ENCODE peak calls at places on chromosome 22, in ten cellular contexts. A is omental fat pad, D is fibroblast of the aortic adventitia, S is fibroblast of pulmonary artery, K is ascending aorta, C is right atrium auricular region, V is fibroblast of lung, F is GM10248, Y is cardiac fibroblast, Q is mammary epithelial cell. O is an unnamed sample.
A peak's percentile ranks its signal among the peaks of the same experiment; 100 is the strongest.

GRCh38 chr22:42283288-42284229 is 13.1 kb upstream of the TCF20 start:
- DNase-seq in A (no peak), Q (no peak), Y (no peak), D (no peak), K (no peak), C (no peak), V (peak; percentile 20), S (no peak), F (no peak), O (no peak)

GRCh38 chr22:32083814-32084213 is 40.8 kb downstream of the SLC5A1 start:
- DNase-seq in V (no peak), C (no peak), A (no peak), K (no peak), Q (no peak), D (no peak), F (no peak), S (no peak), Y (no peak), O (no peak)

GRCh38 chr22:22717723-22718122 is 73.3 kb downstream of the GGTLC2 start:
- DNase-seq in K (no peak), D (no peak), Q (no peak), Y (no peak), S (no peak), F (no peak), C (no peak), A (no peak), V (no peak), O (no peak)

GRCh38 chr22:43147821-43148220 is 3.5 kb upstream of the TSPO start:
- DNase-seq in S (no peak), Q (no peak), K (no peak), C (no peak), F (no peak), D (no peak), A (no peak), V (no peak), Y (no peak), O (no peak)

GRCh38 chr22:42841444-42841843 is 15.6 kb downstream of the ARFGAP3 start:
- DNase-seq in Y (peak; percentile 74), A (no peak), D (peak; percentile 37), V (peak; percentile 80), C (no peak), K (no peak), F (no peak), S (no peak), Q (peak; percentile 27), O (no peak)

GRCh38 chr22:32596471-32596870 is 121.9 kb downstream of the FBXO7 start:
- DNase-seq in C (no peak), V (no peak), A (no peak), F (no peak), D (no peak), S (no peak), Y (no peak), Q (peak; percentile 53), K (no peak), O (no peak)

GRCh38 chr22:40572976-40573375 is 63.5 kb downstream of the MRTFA start:
- DNase-seq in A (no peak), Y (peak; percentile 42), D (peak; percentile 55), V (no peak), F (no peak), C (no peak), K (no peak), S (peak; percentile 47), Q (no peak), O (no peak)

GRCh38 chr22:30275625-30276024 is 9.0 kb upstream of the OSM start:
- DNase-seq in D (no peak), A (no peak), F (no peak), Q (peak; percentile 28), Y (no peak), S (no peak), K (no peak), C (no peak), V (no peak), O (no peak)

GRCh38 chr22:19086417-19086816 is 35.8 kb downstream of the DGCR2 start:
- DNase-seq in Q (no peak), Y (no peak), D (no peak), V (no peak), A (no peak), C (peak; percentile 44), K (no peak), S (no peak), F (no peak), O (no peak)

GRCh38 chr22:19082793-19083192 is 39.4 kb downstream of the DGCR2 start:
- DNase-seq in F (no peak), C (no peak), S (no peak), K (no peak), A (no peak), V (no peak), Q (no peak), D (no peak), Y (no peak), O (no peak)

GRCh38 chr22:19086944-19087343 is 35.3 kb downstream of the DGCR2 start:
- DNase-seq in F (no peak), V (peak; percentile 69), Q (peak; percentile 16), D (peak; percentile 44), Y (peak; percentile 52), K (no peak), S (peak; percentile 44), A (no peak), C (no peak), O (no peak)

GRCh38 chr22:19082101-19082500 is 40.1 kb downstream of the DGCR2 start:
- DNase-seq in A (no peak), C (peak; percentile 46), S (no peak), Y (no peak), K (no peak), V (no peak), F (no peak), Q (no peak), D (no peak), O (no peak)

DNA sequence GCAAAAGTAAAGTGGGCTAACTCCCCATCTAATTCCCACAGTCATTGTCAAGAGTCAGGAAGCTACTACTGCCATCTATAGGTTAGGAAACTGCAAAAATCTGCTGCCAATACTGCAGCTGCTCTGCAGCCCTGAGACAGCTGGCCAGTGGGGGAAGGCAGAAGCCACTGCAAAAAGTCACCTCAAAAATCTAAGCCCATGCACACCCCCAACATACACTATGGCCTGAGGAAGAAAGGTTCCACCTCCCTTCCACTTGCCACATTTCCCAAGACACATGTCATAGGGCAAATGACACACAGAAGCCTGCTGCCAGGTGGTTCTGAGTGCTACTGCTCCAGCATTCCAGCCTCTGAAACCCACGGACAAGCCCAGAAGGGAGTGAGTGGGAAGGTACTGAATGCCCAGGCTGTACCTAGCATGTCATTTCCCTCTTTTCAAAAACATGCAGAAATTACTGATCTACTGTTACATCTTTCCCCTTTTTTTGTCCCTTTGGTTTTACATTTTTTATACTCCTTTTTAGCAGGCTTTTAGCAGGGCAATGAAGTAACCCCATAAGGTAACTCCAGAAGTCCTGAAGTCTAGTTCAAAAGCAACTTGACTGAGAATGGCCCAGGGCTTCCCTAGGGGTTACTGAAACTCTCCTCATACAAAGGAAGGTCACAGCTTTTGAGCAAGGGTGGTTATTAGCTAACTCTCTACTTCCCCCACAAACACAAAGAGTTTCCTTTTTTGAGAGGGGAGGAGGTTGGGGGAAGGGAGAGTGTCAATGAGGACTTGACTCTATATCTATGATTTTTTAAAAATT is 36.8 kb downstream of the DGCR2 start:
- DNase-seq in F (peak; percentile 69), D (peak; percentile 37), Y (peak; percentile 51), S (peak; percentile 48), V (peak; percentile 45), C (peak; percentile 38), Q (peak; percentile 16), A (no peak), K (no peak), O (no peak)
- TF ChIP-seq CTCF in F (peak; percentile 37), D (peak; percentile 54), Y (peak; percentile 50), S (peak; percentile 60), V (peak; percentile 38), C (no peak), Q (peak; percentile 55), A (no peak), K (no peak), O (peak; percentile 58)

DNA sequence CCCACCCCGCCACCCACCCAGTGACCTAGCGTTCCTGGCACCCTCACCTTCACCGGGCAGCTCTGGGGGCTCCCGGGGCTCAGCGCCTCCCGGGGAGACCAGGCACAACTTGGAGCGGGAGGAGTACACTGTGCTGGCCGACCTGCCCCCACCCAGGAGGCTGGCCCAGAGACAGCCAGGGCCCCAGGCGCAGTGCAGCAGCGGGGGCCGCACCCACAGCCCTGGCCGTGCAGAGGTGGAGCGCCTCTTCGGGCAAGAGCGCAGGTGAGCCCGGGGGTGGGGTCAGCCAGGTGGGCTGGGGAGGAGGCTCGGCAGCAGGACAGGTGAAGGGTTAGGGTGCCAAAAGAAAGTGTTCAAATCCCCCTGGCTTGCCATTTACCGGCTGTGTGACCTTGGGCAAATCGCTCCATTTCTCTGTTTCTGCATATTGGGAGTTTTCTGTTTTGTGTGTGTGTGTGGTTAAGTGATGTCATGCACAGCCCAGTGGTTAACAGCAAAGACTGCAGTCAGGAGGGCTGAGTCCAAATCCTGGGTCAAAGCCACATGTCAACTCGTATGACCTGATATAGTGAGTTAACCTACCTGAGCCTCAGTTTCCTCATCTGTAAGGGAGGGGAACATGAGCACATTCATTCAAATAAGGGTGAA is 29.5 kb downstream of the TRIOBP start:
- DNase-seq in C (no peak), V (no peak), S (peak; percentile 47), A (no peak), K (no peak), Q (peak; percentile 19), Y (peak; percentile 59), F (peak; percentile 50), D (peak; percentile 63), O (no peak)
- TF ChIP-seq CTCF in C (no peak), V (no peak), S (peak; percentile 26), A (no peak), K (no peak), Q (no peak), Y (no peak), F (peak; percentile 7), D (peak; percentile 36), O (peak; percentile 20)

DNA sequence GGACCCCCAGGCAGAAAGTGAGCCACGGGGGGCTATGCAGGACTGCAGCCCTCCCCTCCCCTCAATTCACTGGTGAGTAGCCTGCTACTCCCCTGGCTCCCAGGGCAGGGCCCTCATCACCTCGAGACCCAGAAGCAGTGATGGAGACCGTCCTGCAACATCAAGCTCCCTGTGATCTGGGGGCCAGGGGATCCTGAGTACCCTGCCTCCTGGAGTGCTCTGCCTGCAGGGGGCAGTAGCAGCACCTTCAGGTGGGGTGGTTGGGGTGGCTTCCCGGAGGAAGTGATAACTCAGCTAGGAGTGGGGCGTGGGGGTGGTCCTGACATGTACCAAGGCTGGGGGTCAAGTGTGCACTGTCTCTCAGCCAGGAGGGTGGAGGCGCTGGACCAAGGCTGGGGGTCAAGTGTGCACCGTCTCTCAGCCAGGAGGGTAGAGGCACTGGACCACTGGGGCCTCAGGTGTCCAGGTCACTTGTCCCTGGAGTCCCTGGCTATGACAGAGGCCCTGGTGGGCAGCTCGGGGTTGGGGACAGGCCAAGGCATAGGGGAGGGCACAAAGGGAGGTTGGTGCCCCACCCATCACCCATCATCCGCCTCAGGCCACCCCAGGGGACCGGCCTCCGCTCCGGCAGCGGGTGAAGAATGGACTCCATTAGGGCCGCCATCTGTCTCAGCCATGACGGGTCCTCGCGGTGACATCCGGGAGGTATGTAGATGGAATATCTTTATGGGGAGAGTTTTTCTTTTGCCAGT is 9.4 kb downstream of the RTN4R start:
- DNase-seq in S (no peak), K (no peak), F (peak; percentile 62), D (no peak), V (no peak), Q (no peak), Y (no peak), C (no peak), A (no peak), O (no peak)
- TF ChIP-seq CTCF in S (peak; percentile 13), K (no peak), F (peak; percentile 40), D (peak; percentile 17), V (no peak), Q (peak; percentile 27), Y (peak; percentile 34), C (no peak), A (no peak), O (peak; percentile 46)

GRCh38 chr22:49630448-49630946 is 197.2 kb downstream of the BRD1 start:
- DNase-seq in V (no peak), F (no peak), C (no peak), K (no peak), S (no peak), Y (no peak), A (no peak), Q (no peak), D (no peak), O (no peak)

GRCh38 chr22:49633010-49633324 is 194.7 kb downstream of the BRD1 start:
- DNase-seq in Q (no peak), C (no peak), A (no peak), F (no peak), S (no peak), D (no peak), K (no peak), V (no peak), Y (no peak), O (no peak)

GRCh38 chr22:49634006-49634772 is 193.5 kb downstream of the BRD1 start:
- DNase-seq in Y (no peak), Q (no peak), D (no peak), F (no peak), K (no peak), A (no peak), V (no peak), S (no peak), C (no peak), O (no peak)

GRCh38 chr22:49629586-49630447 is 197.9 kb downstream of the BRD1 start:
- DNase-seq in V (no peak), S (no peak), Y (no peak), F (no peak), Q (no peak), A (no peak), C (no peak), K (no peak), D (no peak), O (no peak)

DNA sequence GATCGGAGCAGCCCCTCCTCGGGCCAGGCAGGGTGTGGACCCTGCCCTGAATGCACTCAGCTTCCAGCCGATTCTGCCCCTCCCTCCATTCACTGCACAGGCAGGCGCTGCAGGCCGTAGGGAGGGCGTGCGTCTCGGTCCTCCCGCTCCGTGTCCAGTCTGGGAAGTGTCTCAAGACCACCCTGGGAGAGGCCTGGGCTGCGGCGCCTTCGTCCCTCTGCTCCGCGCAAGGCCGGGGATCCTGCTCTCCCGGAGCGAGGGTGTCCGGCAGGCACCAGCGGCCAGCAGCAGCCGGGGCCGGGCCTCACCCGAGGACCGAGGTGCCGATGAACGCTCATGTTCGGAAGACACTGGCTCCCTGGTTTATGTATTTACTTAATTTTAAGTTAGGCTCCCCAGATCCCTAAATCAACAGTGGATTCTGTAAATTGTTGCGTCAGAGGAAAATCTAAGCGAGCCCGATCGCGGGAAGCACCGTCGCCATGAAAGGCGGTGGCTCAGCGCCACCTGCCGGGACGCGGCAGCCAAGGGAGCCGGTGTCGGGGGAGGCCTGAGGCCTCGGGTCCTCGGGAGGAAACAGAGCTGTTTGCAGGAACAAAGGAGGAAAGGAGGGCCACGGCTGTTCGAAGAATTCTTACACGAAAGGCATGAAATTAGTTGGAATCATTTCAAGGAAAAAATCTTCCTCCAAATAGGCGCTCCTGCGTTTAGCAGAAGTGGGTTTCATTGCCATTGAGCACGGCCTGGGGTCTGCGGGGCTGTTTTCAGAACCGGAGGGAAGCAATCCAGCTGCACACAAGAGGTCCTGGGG is 195.3 kb downstream of the BRD1 start:
- DNase-seq in Y (peak; percentile 57), C (no peak), F (peak; percentile 62), V (peak; percentile 41), D (peak; percentile 2), S (peak; percentile 62), K (no peak), A (no peak), Q (peak; percentile 8), O (peak; percentile 83)
- TF ChIP-seq CTCF in Y (peak; percentile 80), C (peak; percentile 69), F (peak; percentile 50), V (peak; percentile 32), D (peak; percentile 33), S (peak; percentile 84), K (no peak), A (no peak), Q (peak; percentile 54), O (peak; percentile 97)

O was measured in type B pancreatic cell.